ENCODE peak calls at places on chromosomes 12 and 14, in four cellular contexts. D is nephron progenitor cell; R is hypothalamus; N is stimulated activated CD8-positive, alpha-beta memory T cell treated with anti-CD3 and anti-CD28 coated beads, Interleukin-4, amount 100 ng/mL, for 1 hour. O is an unnamed sample.

GRCh38 chr12:128116537-128116936 is 150.4 kb upstream of the TMEM132C start:
- DNase-seq in R (no peak), D (no peak), N (no peak), O (no peak)

GRCh38 chr12:122994140-122994675 is 13.7 kb downstream of the ARL6IP4 start:
- DNase-seq in N (no peak), D (no peak), R (no peak), O (no peak)

GRCh38 chr12:116878567-116879508 is 2.4 kb downstream of the HRK start:
- DNase-seq in D (peak; percentile 50), R (no peak), N (no peak), O (no peak)

GRCh38 chr14:99426796-99427346 is 53.8 kb downstream of the SETD3 start:
- DNase-seq in D (no peak), N (no peak), R (no peak), O (no peak)

GRCh38 chr12:87439990-87440827 is 589.0 kb downstream of the C12orf50 start:
- DNase-seq in R (no peak), N (no peak), D (no peak), O (no peak)

GRCh38 chr12:49462103-49462739 is 76.6 kb upstream of the KCNH3 start:
- DNase-seq in R (peak; percentile 6), D (no peak), N (no peak), O (no peak)

GRCh38 chr12:68733661-68734071 is 12.3 kb upstream of the SLC35E3 start:
- DNase-seq in R (no peak), N (no peak), D (no peak), O (no peak)

GRCh38 chr12:40691913-40692616 is at the start of gene CNTN1:
- DNase-seq in N (no peak), R (peak; percentile 75), D (peak; percentile 83), O (peak; percentile 59)

GRCh38 chr14:38238332-38238731 is 17.6 kb downstream of the CLEC14A start:
- DNase-seq in D (no peak), R (no peak), N (no peak), O (no peak)

GRCh38 chr12:99609455-99610181 is 37.9 kb upstream of the GARIN6 start:
- DNase-seq in N (no peak), D (no peak), R (no peak), O (no peak)

GRCh38 chr14:103806805-103807204 is 40.6 kb downstream of the PPP1R13B start:
- DNase-seq in N (no peak), R (no peak), D (no peak), O (no peak)

GRCh38 chr14:82394916-82395315 is 861.3 kb upstream of the SEL1L start:
- DNase-seq in R (no peak), N (no peak), D (no peak), O (no peak)

GRCh38 chr14:100441271-100441947 is 118.3 kb downstream of the SLC25A47 start:
- DNase-seq in N (no peak), R (no peak), D (no peak), O (no peak)

GRCh38 chr14:92540472-92541048 is 27.0 kb downstream of the RIN3 start:
- DNase-seq in R (peak; percentile 43), N (no peak), D (no peak), O (peak; percentile 46)

GRCh38 chr12:10952645-10953044 is 13.6 kb upstream of the TAS2R14 start:
- DNase-seq in R (no peak), D (no peak), N (no peak), O (no peak)

GRCh38 chr12:1931642-1932041 is 13.2 kb upstream of the CACNA2D4 start:
- DNase-seq in R (no peak), N (no peak), D (no peak), O (no peak)

GRCh38 chr12:117850048-117850447 is 118.7 kb downstream of the KSR2 start:
- DNase-seq in N (no peak), R (no peak), D (peak; percentile 49), O (no peak)

GRCh38 chr12:21169878-21170472 is 39.0 kb downstream of the SLCO1B1 start:
- DNase-seq in R (no peak), N (no peak), D (peak; percentile 81), O (no peak)

GRCh38 chr14:89543420-89543790 is 126.4 kb upstream of the FOXN3 start:
- DNase-seq in N (no peak), R (peak; percentile 51), D (no peak), O (no peak)

GRCh38 chr14:91417983-91418386 is 365 bp upstream of the CCDC88C start:
- DNase-seq in N (no peak), D (peak; percentile 64), R (no peak), O (no peak)

GRCh38 chr12:116299064-116299463 is 21.6 kb upstream of the MED13L start:
- DNase-seq in D (no peak), N (no peak), R (no peak), O (no peak)

GRCh38 chr14:77923131-77923933 is 123.4 kb downstream of the ADCK1 start:
- DNase-seq in N (no peak), R (no peak), D (peak; percentile 25), O (no peak)

O was measured in mesothelial cell of epicardium.